ENCODE peak calls at places on chromosomes 6 and 20, in nine cellular contexts. One of them, this sample, is unnamed.

GRCh38 chr20:17958326-17959256 is 10.0 kb downstream of the SNX5 start:
- DNase-seq in astrocyte: no peak
- DNase-seq in HAP-1: no peak
- DNase-seq in A549: no peak
- DNase-seq in IMR-90: peak; percentile 61
- DNase-seq in testis: no peak
- DNase-seq in upper lobe of right lung: no peak
- DNase-seq in HL-60: no peak
- DNase-seq in fibroblast of pulmonary artery: no peak
- DNase-seq in this sample: peak; percentile 40

GRCh38 chr20:16701296-16701695 is 28.5 kb upstream of the SNRPB2 start:
- DNase-seq in astrocyte: no peak
- DNase-seq in HAP-1: no peak
- DNase-seq in A549: peak; percentile 33
- DNase-seq in IMR-90: no peak
- DNase-seq in testis: peak; percentile 16
- DNase-seq in upper lobe of right lung: no peak
- DNase-seq in HL-60: no peak
- DNase-seq in fibroblast of pulmonary artery: peak; percentile 1
- DNase-seq in this sample: peak; percentile 7

GRCh38 chr20:45890997-45891983 is at the start of the genes CTSA and NEURL2:
- DNase-seq in astrocyte: peak; percentile 79
- DNase-seq in HAP-1: peak; percentile 86
- DNase-seq in A549: peak; percentile 95
- DNase-seq in IMR-90: peak; percentile 92
- DNase-seq in testis: peak; percentile 96
- DNase-seq in upper lobe of right lung: peak; percentile 96
- DNase-seq in HL-60: peak; percentile 95
- DNase-seq in fibroblast of pulmonary artery: peak; percentile 95
- DNase-seq in this sample: peak; percentile 96

GRCh38 chr20:44186201-44186600 is 787 bp downstream of the JPH2 start:
- DNase-seq in astrocyte: no peak
- DNase-seq in HAP-1: no peak
- DNase-seq in A549: no peak
- DNase-seq in IMR-90: no peak
- DNase-seq in testis: no peak
- DNase-seq in upper lobe of right lung: no peak
- DNase-seq in HL-60: no peak
- DNase-seq in fibroblast of pulmonary artery: no peak
- DNase-seq in this sample: no peak

GRCh38 chr6:96939019-96939805 is 14.7 kb downstream of the KLHL32 start:
- DNase-seq in astrocyte: peak; percentile 57
- DNase-seq in HAP-1: no peak
- DNase-seq in A549: peak; percentile 28
- DNase-seq in IMR-90: peak; percentile 29
- DNase-seq in testis: peak; percentile 50
- DNase-seq in upper lobe of right lung: no peak
- DNase-seq in HL-60: no peak
- DNase-seq in fibroblast of pulmonary artery: peak; percentile 64
- DNase-seq in this sample: peak; percentile 54

GRCh38 chr20:32823078-32823477 is 3.3 kb downstream of the MAPRE1 start:
- DNase-seq in astrocyte: peak; percentile 75
- DNase-seq in HAP-1: no peak
- DNase-seq in A549: peak; percentile 29
- DNase-seq in IMR-90: peak; percentile 82
- DNase-seq in testis: peak; percentile 37
- DNase-seq in upper lobe of right lung: no peak
- DNase-seq in HL-60: peak; percentile 59
- DNase-seq in fibroblast of pulmonary artery: peak; percentile 78
- DNase-seq in this sample: peak; percentile 76

GRCh38 chr6:90005048-90005827 is 111.0 kb downstream of the GJA10 start:
- DNase-seq in astrocyte: no peak
- DNase-seq in HAP-1: no peak
- DNase-seq in A549: no peak
- DNase-seq in IMR-90: no peak
- DNase-seq in testis: no peak
- DNase-seq in upper lobe of right lung: no peak
- DNase-seq in HL-60: no peak
- DNase-seq in fibroblast of pulmonary artery: no peak
- DNase-seq in this sample: no peak

GRCh38 chr20:34199183-34199582 is 42.0 kb upstream of the ASIP start:
- DNase-seq in astrocyte: no peak
- DNase-seq in HAP-1: no peak
- DNase-seq in A549: no peak
- DNase-seq in IMR-90: no peak
- DNase-seq in testis: no peak
- DNase-seq in upper lobe of right lung: no peak
- DNase-seq in HL-60: no peak
- DNase-seq in fibroblast of pulmonary artery: no peak
- DNase-seq in this sample: no peak

GRCh38 chr20:4606046-4606445 is 115.7 kb upstream of the PRND start:
- DNase-seq in astrocyte: no peak
- DNase-seq in HAP-1: no peak
- DNase-seq in A549: no peak
- DNase-seq in IMR-90: no peak
- DNase-seq in testis: no peak
- DNase-seq in upper lobe of right lung: no peak
- DNase-seq in HL-60: no peak
- DNase-seq in fibroblast of pulmonary artery: no peak
- DNase-seq in this sample: no peak

GRCh38 chr6:16060039-16060438 is 68.8 kb upstream of the MYLIP start:
- DNase-seq in astrocyte: no peak
- DNase-seq in HAP-1: no peak
- DNase-seq in A549: no peak
- DNase-seq in IMR-90: no peak
- DNase-seq in testis: no peak
- DNase-seq in upper lobe of right lung: no peak
- DNase-seq in HL-60: no peak
- DNase-seq in fibroblast of pulmonary artery: no peak
- DNase-seq in this sample: no peak

GRCh38 chr6:111753573-111753972 is 119.7 kb downstream of the FYN start:
- DNase-seq in astrocyte: no peak
- DNase-seq in HAP-1: no peak
- DNase-seq in A549: no peak
- DNase-seq in IMR-90: no peak
- DNase-seq in testis: no peak
- DNase-seq in upper lobe of right lung: no peak
- DNase-seq in HL-60: no peak
- DNase-seq in fibroblast of pulmonary artery: no peak
- DNase-seq in this sample: no peak

GRCh38 chr6:76481101-76481500 is 408.6 kb upstream of the IMPG1 start:
- DNase-seq in astrocyte: no peak
- DNase-seq in HAP-1: no peak
- DNase-seq in A549: no peak
- DNase-seq in IMR-90: no peak
- DNase-seq in testis: no peak
- DNase-seq in upper lobe of right lung: no peak
- DNase-seq in HL-60: no peak
- DNase-seq in fibroblast of pulmonary artery: no peak
- DNase-seq in this sample: no peak

GRCh38 chr6:46983007-46983411 is 59.1 kb downstream of the ADGRF1 start:
- DNase-seq in astrocyte: peak; percentile 74
- DNase-seq in HAP-1: no peak
- DNase-seq in A549: peak; percentile 57
- DNase-seq in IMR-90: no peak
- DNase-seq in testis: no peak
- DNase-seq in upper lobe of right lung: no peak
- DNase-seq in HL-60: no peak
- DNase-seq in fibroblast of pulmonary artery: no peak
- DNase-seq in this sample: no peak

GRCh38 chr6:163347021-163347446 is 67.5 kb upstream of the QKI start:
- DNase-seq in astrocyte: peak; percentile 49
- DNase-seq in HAP-1: no peak
- DNase-seq in A549: no peak
- DNase-seq in IMR-90: no peak
- DNase-seq in testis: no peak
- DNase-seq in upper lobe of right lung: no peak
- DNase-seq in HL-60: no peak
- DNase-seq in fibroblast of pulmonary artery: no peak
- DNase-seq in this sample: no peak

GRCh38 chr6:164826831-164827468 is 482.5 kb downstream of the C6orf118 start:
- DNase-seq in astrocyte: peak; percentile 35
- DNase-seq in HAP-1: no peak
- DNase-seq in A549: peak; percentile 3
- DNase-seq in IMR-90: no peak
- DNase-seq in testis: no peak
- DNase-seq in upper lobe of right lung: no peak
- DNase-seq in HL-60: no peak
- DNase-seq in fibroblast of pulmonary artery: peak; percentile 31
- DNase-seq in this sample: no peak

GRCh38 chr6:118945217-118945616 is 10.3 kb upstream of the MCM9 start:
- DNase-seq in astrocyte: no peak
- DNase-seq in HAP-1: no peak
- DNase-seq in A549: no peak
- DNase-seq in IMR-90: no peak
- DNase-seq in testis: no peak
- DNase-seq in upper lobe of right lung: no peak
- DNase-seq in HL-60: no peak
- DNase-seq in fibroblast of pulmonary artery: no peak
- DNase-seq in this sample: no peak
- H3K4me3 ChIP-seq in astrocyte: no peak overlapping the region
- H3K4me3 ChIP-seq in HAP-1: no peak overlapping the region
- H3K4me3 ChIP-seq in A549: no peak overlapping the region
- H3K4me3 ChIP-seq in IMR-90: no peak overlapping the region
- H3K4me3 ChIP-seq in testis: no peak overlapping the region
- H3K4me3 ChIP-seq in upper lobe of right lung: no peak overlapping the region
- H3K4me3 ChIP-seq in HL-60: no peak overlapping the region
- H3K4me3 ChIP-seq in fibroblast of pulmonary artery: no peak overlapping the region
- H3K4me3 ChIP-seq in this sample: no peak overlapping the region

GRCh38 chr6:167849846-167850459 is 23.2 kb downstream of the AFDN start:
- DNase-seq in astrocyte: peak; percentile 24
- DNase-seq in HAP-1: no peak
- DNase-seq in A549: peak; percentile 21
- DNase-seq in IMR-90: no peak
- DNase-seq in testis: no peak
- DNase-seq in upper lobe of right lung: no peak
- DNase-seq in HL-60: no peak
- DNase-seq in fibroblast of pulmonary artery: peak; percentile 53
- DNase-seq in this sample: peak; percentile 37
- H3K4me3 ChIP-seq in astrocyte: no peak overlapping the region
- H3K4me3 ChIP-seq in HAP-1: no peak overlapping the region
- H3K4me3 ChIP-seq in A549: peak overlapping the region; percentile 16
- H3K4me3 ChIP-seq in IMR-90: no peak overlapping the region
- H3K4me3 ChIP-seq in testis: no peak overlapping the region
- H3K4me3 ChIP-seq in upper lobe of right lung: no peak overlapping the region
- H3K4me3 ChIP-seq in HL-60: no peak overlapping the region
- H3K4me3 ChIP-seq in fibroblast of pulmonary artery: no peak overlapping the region
- H3K4me3 ChIP-seq in this sample: peak overlapping the region; percentile 5

GRCh38 chr6:136037246-136037884 is 185.9 kb downstream of the PDE7B start:
- DNase-seq in astrocyte: no peak
- DNase-seq in HAP-1: no peak
- DNase-seq in A549: no peak
- DNase-seq in IMR-90: peak; percentile 42
- DNase-seq in testis: no peak
- DNase-seq in upper lobe of right lung: no peak
- DNase-seq in HL-60: no peak
- DNase-seq in fibroblast of pulmonary artery: peak; percentile 60
- DNase-seq in this sample: no peak

GRCh38 chr6:136036601-136037000 is 185.1 kb downstream of the PDE7B start:
- DNase-seq in astrocyte: no peak
- DNase-seq in HAP-1: no peak
- DNase-seq in A549: no peak
- DNase-seq in IMR-90: no peak
- DNase-seq in testis: no peak
- DNase-seq in upper lobe of right lung: no peak
- DNase-seq in HL-60: no peak
- DNase-seq in fibroblast of pulmonary artery: peak; percentile 57
- DNase-seq in this sample: no peak

GRCh38 chr6:136038531-136038930 is 187.0 kb downstream of the PDE7B start:
- DNase-seq in astrocyte: no peak
- DNase-seq in HAP-1: no peak
- DNase-seq in A549: no peak
- DNase-seq in IMR-90: no peak
- DNase-seq in testis: no peak
- DNase-seq in upper lobe of right lung: no peak
- DNase-seq in HL-60: no peak
- DNase-seq in fibroblast of pulmonary artery: peak; percentile 31
- DNase-seq in this sample: peak; percentile 58

GRCh38 chr6:136037885-136038460 is 186.5 kb downstream of the PDE7B start:
- DNase-seq in astrocyte: peak; percentile 56
- DNase-seq in HAP-1: no peak
- DNase-seq in A549: no peak
- DNase-seq in IMR-90: peak; percentile 72
- DNase-seq in testis: peak; percentile 36
- DNase-seq in upper lobe of right lung: peak; percentile 66
- DNase-seq in HL-60: no peak
- DNase-seq in fibroblast of pulmonary artery: peak; percentile 65
- DNase-seq in this sample: peak; percentile 17

GRCh38 chr6:136039185-136039584 is 187.7 kb downstream of the PDE7B start:
- DNase-seq in astrocyte: no peak
- DNase-seq in HAP-1: no peak
- DNase-seq in A549: no peak
- DNase-seq in IMR-90: peak; percentile 47
- DNase-seq in testis: no peak
- DNase-seq in upper lobe of right lung: no peak
- DNase-seq in HL-60: no peak
- DNase-seq in fibroblast of pulmonary artery: peak; percentile 46
- DNase-seq in this sample: no peak
- H3K4me3 ChIP-seq in astrocyte: peak overlapping the region; percentile 31
- H3K4me3 ChIP-seq in HAP-1: no peak overlapping the region
- H3K4me3 ChIP-seq in A549: no peak overlapping the region
- H3K4me3 ChIP-seq in IMR-90: peak overlapping the region; percentile 88
- H3K4me3 ChIP-seq in testis: peak overlapping the region; percentile 30
- H3K4me3 ChIP-seq in upper lobe of right lung: peak overlapping the region; percentile 44
- H3K4me3 ChIP-seq in HL-60: no peak overlapping the region
- H3K4me3 ChIP-seq in fibroblast of pulmonary artery: peak overlapping the region; percentile 59
- H3K4me3 ChIP-seq in this sample: no peak overlapping the region

GRCh38 chr6:30513451-30513850 is 24.1 kb downstream of the HLA-E start:
- DNase-seq in astrocyte: no peak
- DNase-seq in HAP-1: no peak
- DNase-seq in A549: no peak
- DNase-seq in IMR-90: no peak
- DNase-seq in testis: no peak
- DNase-seq in upper lobe of right lung: no peak
- DNase-seq in HL-60: no peak
- DNase-seq in fibroblast of pulmonary artery: no peak
- DNase-seq in this sample: no peak

GRCh38 chr6:30511147-30511546 is 21.8 kb downstream of the HLA-E start:
- DNase-seq in astrocyte: no peak
- DNase-seq in HAP-1: no peak
- DNase-seq in A549: no peak
- DNase-seq in IMR-90: no peak
- DNase-seq in testis: no peak
- DNase-seq in upper lobe of right lung: no peak
- DNase-seq in HL-60: no peak
- DNase-seq in fibroblast of pulmonary artery: no peak
- DNase-seq in this sample: no peak

GRCh38 chr6:30510419-30510818 is 21.1 kb downstream of the HLA-E start:
- DNase-seq in astrocyte: no peak
- DNase-seq in HAP-1: no peak
- DNase-seq in A549: no peak
- DNase-seq in IMR-90: no peak
- DNase-seq in testis: no peak
- DNase-seq in upper lobe of right lung: no peak
- DNase-seq in HL-60: no peak
- DNase-seq in fibroblast of pulmonary artery: no peak
- DNase-seq in this sample: no peak

GRCh38 chr6:30507849-30508843 is 18.8 kb downstream of the HLA-E start:
- DNase-seq in astrocyte: no peak
- DNase-seq in HAP-1: no peak
- DNase-seq in A549: no peak
- DNase-seq in IMR-90: no peak
- DNase-seq in testis: no peak
- DNase-seq in upper lobe of right lung: no peak
- DNase-seq in HL-60: no peak
- DNase-seq in fibroblast of pulmonary artery: no peak
- DNase-seq in this sample: no peak

GRCh38 chr6:30508890-30509736 is 19.8 kb downstream of the HLA-E start:
- DNase-seq in astrocyte: no peak
- DNase-seq in HAP-1: no peak
- DNase-seq in A549: no peak
- DNase-seq in IMR-90: peak; percentile 51
- DNase-seq in testis: no peak
- DNase-seq in upper lobe of right lung: no peak
- DNase-seq in HL-60: no peak
- DNase-seq in fibroblast of pulmonary artery: peak; percentile 74
- DNase-seq in this sample: no peak
- H3K4me3 ChIP-seq in astrocyte: no peak overlapping the region
- H3K4me3 ChIP-seq in HAP-1: no peak overlapping the region
- H3K4me3 ChIP-seq in A549: no peak overlapping the region
- H3K4me3 ChIP-seq in IMR-90: no peak overlapping the region
- H3K4me3 ChIP-seq in testis: no peak overlapping the region
- H3K4me3 ChIP-seq in upper lobe of right lung: no peak overlapping the region
- H3K4me3 ChIP-seq in HL-60: no peak overlapping the region
- H3K4me3 ChIP-seq in fibroblast of pulmonary artery: no peak overlapping the region
- H3K4me3 ChIP-seq in this sample: no peak overlapping the region